ENCODE peak calls at places on chromosomes 5 and 9, in nine cellular contexts. Q, J, Y, G, B, F, E, K and L are unnamed samples.

GRCh38 chr5:90547072-90547536 is 11.5 kb upstream of the ADGRV1 start:
- DNase-seq in Q (no peak), E (no peak), Y (no peak), F (no peak), G (no peak), B (no peak), K (no peak), J (no peak), L (no peak)

GRCh38 chr9:91659529-91660294 is 236.1 kb upstream of the NFIL3 start:
- DNase-seq in E (no peak), Q (no peak), J (no peak), B (no peak), F (peak; percentile 53), Y (peak; percentile 45), K (peak; percentile 42), G (no peak), L (no peak)

GRCh38 chr9:105205787-105206511 is 38.5 kb upstream of the SLC44A1 start:
- DNase-seq in J (peak; percentile 35), K (no peak), Y (no peak), Q (peak; percentile 68), E (peak; percentile 57), F (no peak), B (peak; percentile 44), G (no peak), L (no peak)

GRCh38 chr9:137280478-137281344 is 3.2 kb downstream of the TOR4A start:
- DNase-seq in E (no peak), B (no peak), Q (peak; percentile 44), K (no peak), G (no peak), J (no peak), Y (peak; percentile 71), F (peak; percentile 82), L (peak; percentile 38)

GRCh38 chr9:134370213-134370492 is 43.9 kb downstream of the RXRA start:
- DNase-seq in Q (no peak), B (no peak), K (no peak), J (no peak), Y (no peak), E (no peak), F (no peak), G (no peak), L (no peak)

GRCh38 chr9:129163753-129164152 is 14.3 kb downstream of the IER5L start:
- DNase-seq in E (no peak), K (no peak), Q (no peak), J (no peak), Y (no peak), B (no peak), G (no peak), F (no peak), L (no peak)

GRCh38 chr5:171155621-171156020 is 153.4 kb upstream of the TLX3 start:
- DNase-seq in Q (no peak), Y (no peak), B (no peak), G (no peak), J (no peak), E (no peak), K (no peak), F (no peak), L (no peak)

GRCh38 chr9:91193658-91194391 is 167.9 kb downstream of the AUH start:
- DNase-seq in B (peak; percentile 91), E (peak; percentile 79), Q (peak; percentile 94), K (peak; percentile 92), J (peak; percentile 93), G (peak; percentile 31), F (peak; percentile 92), Y (peak; percentile 97), L (peak; percentile 87)

GRCh38 chr5:91433861-91434260 is 50.7 kb upstream of the ARRDC3 start:
- DNase-seq in E (no peak), Y (no peak), Q (no peak), G (no peak), F (no peak), J (no peak), K (no peak), B (no peak), L (no peak)

GRCh38 chr5:53983568-53984465 is 326.6 kb downstream of the ARL15 start:
- DNase-seq in B (no peak), Y (no peak), K (no peak), F (no peak), J (no peak), Q (no peak), G (no peak), E (no peak), L (no peak)

GRCh38 chr5:157259699-157260098 is 6.2 kb upstream of the CYFIP2 start:
- DNase-seq in E (no peak), J (no peak), K (no peak), Q (no peak), Y (no peak), G (no peak), B (no peak), F (no peak), L (no peak)

GRCh38 chr9:133658442-133659431 is 22.6 kb downstream of the DBH start:
- DNase-seq in K (peak; percentile 43), Y (peak; percentile 44), F (peak; percentile 67), Q (peak; percentile 66), J (peak; percentile 52), G (no peak), E (peak; percentile 56), B (peak; percentile 45), L (peak; percentile 43)

GRCh38 chr5:131957721-131958483 is 12.4 kb upstream of the MEIKIN start:
- DNase-seq in G (no peak), Q (no peak), F (no peak), E (no peak), B (no peak), Y (no peak), K (no peak), J (no peak), L (no peak)

GRCh38 chr9:69412741-69413150 is 87.7 kb downstream of the ENTREP1 start:
- DNase-seq in Q (peak; percentile 74), F (peak; percentile 84), B (peak; percentile 25), Y (peak; percentile 81), G (no peak), E (peak; percentile 65), K (peak; percentile 58), J (peak; percentile 73), L (peak; percentile 81)

GRCh38 chr5:135025730-135026644 is 8.0 kb downstream of the PITX1 start:
- DNase-seq in J (no peak), K (peak; percentile 20), Y (no peak), Q (no peak), B (no peak), F (no peak), G (no peak), E (no peak), L (peak; percentile 35)

GRCh38 chr5:141489841-141490240 is 960 bp downstream of the PCDHGC5 start:
- DNase-seq in G (no peak), Q (no peak), K (no peak), B (no peak), Y (no peak), F (no peak), E (no peak), J (no peak), L (no peak)
- H3K4me3 ChIP-seq in G (no peak overlapping the region), Q (no peak overlapping the region), K (no peak overlapping the region), B (no peak overlapping the region), Y (no peak overlapping the region), F (no peak overlapping the region), E (no peak overlapping the region), J (no peak overlapping the region), L (no peak overlapping the region)

GRCh38 chr9:95165004-95165403 is 152.5 kb downstream of the FANCC start:
- DNase-seq in E (no peak), K (no peak), G (no peak), J (no peak), Y (no peak), Q (no peak), B (no peak), F (no peak), L (no peak)

GRCh38 chr9:95171596-95171995 is 145.9 kb downstream of the FANCC start:
- DNase-seq in B (no peak), E (no peak), Q (no peak), G (no peak), F (no peak), K (no peak), J (no peak), Y (no peak), L (no peak)

GRCh38 chr9:95171001-95171400 is 146.5 kb downstream of the FANCC start:
- DNase-seq in B (no peak), G (no peak), K (peak; percentile 45), Q (no peak), E (no peak), F (no peak), Y (no peak), J (no peak), L (no peak)

DNA sequence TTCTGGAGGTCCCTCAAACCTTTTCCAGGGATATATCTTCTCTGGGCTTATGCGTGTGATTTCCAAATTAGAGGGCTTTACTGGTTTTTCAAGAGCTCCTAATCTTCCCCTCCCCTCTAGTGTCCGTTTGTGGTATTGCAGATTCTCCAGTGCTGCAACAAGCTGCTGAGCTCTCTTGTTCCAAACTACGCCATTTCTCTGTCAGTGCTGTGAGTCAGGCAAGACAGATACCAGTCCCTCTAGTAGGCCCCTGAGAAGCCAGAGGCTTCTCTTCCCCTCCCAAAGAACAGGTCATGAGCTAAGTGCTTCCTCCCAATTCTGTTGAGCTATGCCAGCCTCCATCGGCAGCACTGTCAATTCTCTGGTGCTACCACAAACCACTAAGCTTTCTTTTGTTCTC is 149.5 kb downstream of the FANCC start:
- DNase-seq in K (peak; percentile 75), G (no peak), F (peak; percentile 85), E (peak; percentile 77), Q (no peak), Y (peak; percentile 59), J (peak; percentile 60), B (peak; percentile 52), L (no peak)
- TF ChIP-seq CTCF in K (peak; percentile 73), G (peak; percentile 83), F (peak; percentile 76), E (peak; percentile 57), Q (peak; percentile 79), Y (peak; percentile 93), J (peak; percentile 68), B (peak; percentile 89), L (peak; percentile 72)

GRCh38 chr5:173704615-173705511 is 88.4 kb upstream of the BOD1 start:
- DNase-seq in J (no peak), B (no peak), Y (no peak), E (no peak), G (no peak), F (no peak), K (no peak), Q (no peak), L (no peak)
- H3K9me3 ChIP-seq in J (no peaks in the 10 kb centered on the region), B (no peaks in the 10 kb centered on the region), Y (no peaks in the 10 kb centered on the region), E (no peaks in the 10 kb centered on the region), G (no peaks in the 10 kb centered on the region), F (no peaks in the 10 kb centered on the region), K (no peaks in the 10 kb centered on the region), Q (no peaks in the 10 kb centered on the region), L (no peaks in the 10 kb centered on the region)

GRCh38 chr5:65867509-65868195 is 58.7 kb upstream of the ERBIN start:
- DNase-seq in Y (no peak), K (no peak), F (peak; percentile 9), B (no peak), G (no peak), Q (no peak), E (no peak), J (no peak), L (no peak)

GRCh38 chr5:65871182-65871581 is 55.2 kb upstream of the ERBIN start:
- DNase-seq in E (no peak), F (no peak), G (no peak), J (no peak), Q (no peak), K (no peak), B (no peak), Y (no peak), L (no peak)

GRCh38 chr5:65863747-65864146 is 62.6 kb upstream of the ERBIN start:
- DNase-seq in B (no peak), Q (no peak), G (no peak), F (no peak), K (no peak), J (no peak), Y (no peak), E (no peak), L (no peak)

GRCh38 chr5:65868509-65868908 is 57.9 kb upstream of the ERBIN start:
- DNase-seq in E (no peak), B (no peak), G (no peak), Q (no peak), F (no peak), Y (no peak), J (no peak), K (no peak), L (no peak)

GRCh38 chr5:65866837-65867508 is 59.4 kb upstream of the ERBIN start:
- DNase-seq in G (no peak), B (no peak), Y (no peak), F (no peak), E (no peak), K (no peak), Q (no peak), J (no peak), L (no peak)
- H3K4me3 ChIP-seq in G (no peak overlapping the region), B (no peak overlapping the region), Y (no peak overlapping the region), F (no peak overlapping the region), E (no peak overlapping the region), K (no peak overlapping the region), Q (peak overlapping the region; percentile 12), J (no peak overlapping the region), L (no peak overlapping the region)